ENCODE peak calls at places on chromosomes 1 and 21, in seven cellular contexts. P is CD8-positive, alpha-beta T cell; N is stimulated activated effector memory CD8-positive, alpha-beta T cell treated with anti-CD3 and anti-CD28 coated beads, Interleukin-12 subunit alpha, Interleukin-12 subunit beta, amount 100 ng/mL, for 72 hours; Q is fibroblast of gingiva; F is activated CD4-positive, alpha-beta T cell treated with anti-CD3 and anti-CD28 coated beads for 48 hours; C is transverse colon; X is body of pancreas. L is an unnamed sample.

GRCh38 chr1:222064388-222065201 is 322.7 kb upstream of the DUSP10 start:
- DNase-seq in P (no peak), N (no peak), Q (peak; percentile 63), F (no peak), C (no peak), X (no peak), L (no peak)

GRCh38 chr1:109791495-109792040 is 27.8 kb upstream of the EPS8L3 start:
- DNase-seq in P (no peak), N (no peak), Q (no peak), F (no peak), C (peak; percentile 7), X (no peak), L (no peak)

GRCh38 chr1:35594005-35594760 is 21.1 kb downstream of the TFAP2E start:
- DNase-seq in P (no peak), N (no peak), Q (no peak), F (no peak), C (no peak), X (no peak), L (no peak)

GRCh38 chr1:245113649-245114048 is 41.1 kb upstream of the KIF26B start:
- DNase-seq in P (no peak), N (no peak), Q (no peak), F (no peak), C (no peak), X (no peak), L (no peak)

GRCh38 chr1:96048572-96048971 is 673.0 kb upstream of the PTBP2 start:
- DNase-seq in P (no peak), N (no peak), Q (no peak), F (no peak), C (no peak), X (no peak), L (no peak)

GRCh38 chr1:110596312-110596711 is 9.8 kb downstream of the KCNA2 start:
- DNase-seq in P (no peak), N (no peak), Q (no peak), F (no peak), C (no peak), X (no peak), L (no peak)

GRCh38 chr1:189607477-189608096 is 870.1 kb downstream of the BRINP3 start:
- DNase-seq in P (no peak), N (no peak), Q (no peak), F (no peak), C (no peak), X (no peak), L (no peak)

GRCh38 chr1:119133987-119134386 is 6.5 kb downstream of the WARS2 start:
- DNase-seq in P (no peak), N (no peak), Q (no peak), F (no peak), C (no peak), X (no peak), L (no peak)

GRCh38 chr1:112706505-112707216 is at the start of gene RHOC:
- DNase-seq in P (peak; percentile 32), N (no peak), Q (peak; percentile 60), F (peak; percentile 39), C (peak; percentile 81), X (peak; percentile 81), L (peak; percentile 78)

GRCh38 chr1:7641587-7642417 is 129.3 kb upstream of the VAMP3 start:
- DNase-seq in P (no peak), N (no peak), Q (no peak), F (no peak), C (no peak), X (no peak), L (no peak)

GRCh38 chr1:159040206-159040605 is 30.5 kb downstream of the IFI16 start:
- DNase-seq in P (no peak), N (no peak), Q (peak; percentile 68), F (no peak), C (no peak), X (no peak), L (no peak)

GRCh38 chr1:161084205-161084988 is 5.0 kb downstream of the NECTIN4 start:
- DNase-seq in P (no peak), N (no peak), Q (no peak), F (no peak), C (no peak), X (no peak), L (no peak)

GRCh38 chr1:116268211-116268610 is 104.8 kb upstream of the ATP1A1 start:
- DNase-seq in P (no peak), N (no peak), Q (peak; percentile 50), F (peak; percentile 38), C (peak; percentile 63), X (peak; percentile 70), L (no peak)

GRCh38 chr1:47687618-47687940 is 249.7 kb downstream of the FOXD2 start:
- DNase-seq in P (no peak), N (no peak), Q (no peak), F (no peak), C (no peak), X (no peak), L (no peak)

GRCh38 chr1:208211901-208212843 is 32.0 kb downstream of the PLXNA2 start:
- DNase-seq in P (no peak), N (no peak), Q (no peak), F (no peak), C (no peak), X (no peak), L (no peak)

GRCh38 chr1:9269078-9269501 is 23.6 kb upstream of the SPSB1 start:
- DNase-seq in P (no peak), N (no peak), Q (no peak), F (no peak), C (no peak), X (no peak), L (no peak)

GRCh38 chr1:150429805-150430204 is 57.4 kb upstream of the TARS2 start:
- DNase-seq in P (no peak), N (no peak), Q (peak; percentile 2), F (no peak), C (no peak), X (no peak), L (no peak)

GRCh38 chr21:39441502-39442475 is 3.8 kb downstream of the LCA5L start:
- DNase-seq in P (peak; percentile 20), N (no peak), Q (peak; percentile 46), F (peak; percentile 40), C (no peak), X (peak; percentile 45), L (no peak)

GRCh38 chr1:156527584-156527983 is 27.0 kb upstream of the MEF2D start:
- DNase-seq in P (no peak), N (no peak), Q (no peak), F (no peak), C (no peak), X (no peak), L (no peak)

GRCh38 chr1:147243228-147243685 is 773 bp downstream of the CHD1L start:
- DNase-seq in P (peak; percentile 39), N (no peak), Q (no peak), F (peak; percentile 43), C (peak; percentile 41), X (peak; percentile 49), L (no peak)

L was measured in neuronal stem cell.